ENCODE peak calls at places on chromosomes 3 and 15, in six cellular contexts. F, Z, X, R, L and H are unnamed samples.

GRCh38 chr3:12571986-12572385 is 15.1 kb downstream of the MKRN2 start:
- DNase-seq in F (no peak), Z (no peak), X (no peak), R (no peak), L (no peak), H (no peak)

GRCh38 chr3:45647148-45647619 is 42.0 kb upstream of the SACM1L start:
- DNase-seq in F (peak), Z (no peak), X (no peak), R (no peak), L (peak), H (peak)

GRCh38 chr3:123026551-123027291 is 842 bp downstream of the SEMA5B start:
- DNase-seq in F (no peak), Z (no peak), X (no peak), R (peak), L (no peak), H (no peak)

GRCh38 chr3:72245183-72245811 is 460.3 kb upstream of the PROK2 start:
- DNase-seq in F (peak), Z (no peak), X (no peak), R (no peak), L (no peak), H (no peak)

GRCh38 chr3:52356126-52356525 is 40.0 kb downstream of the DNAH1 start:
- DNase-seq in F (no peak), Z (no peak), X (no peak), R (no peak), L (no peak), H (no peak)

GRCh38 chr3:38165722-38166387 is 518 bp downstream of the OXSR1 start:
- DNase-seq in F (no peak), Z (no peak), X (no peak), R (no peak), L (peak), H (peak)

GRCh38 chr3:72968280-72968679 is 28.3 kb upstream of the PPP4R2 start:
- DNase-seq in F (no peak), Z (no peak), X (no peak), R (no peak), L (no peak), H (no peak)

GRCh38 chr3:132164469-132165092 is 129.8 kb upstream of the CPNE4 start:
- DNase-seq in F (peak), Z (no peak), X (no peak), R (no peak), L (no peak), H (no peak)

GRCh38 chr3:37770938-37771918 is 90.5 kb upstream of the CTDSPL start:
- DNase-seq in F (peak), Z (no peak), X (no peak), R (no peak), L (no peak), H (no peak)

GRCh38 chr3:32220006-32220405 is 18.5 kb upstream of the CMTM8 start:
- DNase-seq in F (no peak), Z (no peak), X (no peak), R (no peak), L (no peak), H (no peak)

GRCh38 chr3:125644036-125645025 is 49.0 kb upstream of the OSBPL11 start:
- DNase-seq in F (peak), Z (no peak), X (no peak), R (no peak), L (no peak), H (no peak)

GRCh38 chr3:122515020-122515468 is 305 bp upstream of the KPNA1 start:
- DNase-seq in F (no peak), Z (no peak), X (no peak), R (no peak), L (no peak), H (no peak)

GRCh38 chr3:139173372-139174108 is 128.8 kb upstream of the PRR23C start:
- DNase-seq in F (peak), Z (no peak), X (no peak), R (no peak), L (no peak), H (no peak)

GRCh38 chr15:77282333-77282732 is 137.6 kb downstream of the PEAK1 start:
- DNase-seq in F (peak), Z (no peak), X (no peak), R (no peak), L (no peak), H (no peak)

GRCh38 chr3:62142280-62142679 is 231.1 kb downstream of the FEZF2 start:
- DNase-seq in F (no peak), Z (no peak), X (no peak), R (no peak), L (peak), H (no peak)

GRCh38 chr3:34005886-34006285 is 207.5 kb downstream of the PDCD6IP start:
- DNase-seq in F (peak), Z (no peak), X (no peak), R (no peak), L (no peak), H (no peak)

GRCh38 chr3:161035711-161036110 is 69.4 kb downstream of the B3GALNT1 start:
- DNase-seq in F (peak), Z (no peak), X (no peak), R (no peak), L (no peak), H (no peak)

GRCh38 chr3:45055411-45056143 is 29.5 kb downstream of the CLEC3B start:
- DNase-seq in F (peak), Z (no peak), X (no peak), R (no peak), L (no peak), H (no peak)

GRCh38 chr3:197912770-197913476 is 37.1 kb upstream of the RPL35A start:
- DNase-seq in F (peak), Z (no peak), X (no peak), R (no peak), L (no peak), H (no peak)

GRCh38 chr3:100992086-100993033 is 861 bp downstream of the ABI3BP start:
- DNase-seq in F (peak), Z (no peak), X (no peak), R (no peak), L (no peak), H (peak)

GRCh38 chr3:58331593-58332152 is 1.0 kb upstream of the PXK start:
- DNase-seq in F (no peak), Z (no peak), X (no peak), R (no peak), L (no peak), H (no peak)

GRCh38 chr3:84685467-84685866 is 273.3 kb upstream of the CADM2 start:
- DNase-seq in F (no peak), Z (no peak), X (no peak), R (no peak), L (no peak), H (no peak)

GRCh38 chr3:45790611-45791010 is 5.7 kb downstream of the SLC6A20 start:
- DNase-seq in F (no peak), Z (no peak), X (no peak), R (no peak), L (no peak), H (no peak)

GRCh38 chr3:39501982-39502837 is 34.7 kb downstream of the MOBP start:
- DNase-seq in F (no peak), Z (no peak), X (no peak), R (no peak), L (no peak), H (no peak)

GRCh38 chr3:126135398-126136076 is 44.8 kb downstream of the ALDH1L1 start:
- DNase-seq in F (no peak), Z (no peak), X (peak), R (no peak), L (no peak), H (no peak)

GRCh38 chr3:127687228-127687737 is 14.5 kb downstream of the ABTB1 start:
- DNase-seq in F (no peak), Z (no peak), X (no peak), R (no peak), L (no peak), H (no peak)

GRCh38 chr3:184633185-184633584 is 71.6 kb downstream of the EPHB3 start:
- DNase-seq in F (no peak), Z (no peak), X (no peak), R (no peak), L (no peak), H (no peak)

GRCh38 chr15:20357139-20358065 is 184.2 kb downstream of the GOLGA6L6 start:
- DNase-seq in F (no peak), Z (no peak), X (peak), R (peak), L (no peak), H (peak)

GRCh38 chr3:129793356-129793755 is 100.2 kb downstream of the TMCC1 start:
- DNase-seq in F (peak), Z (no peak), X (no peak), R (no peak), L (peak), H (no peak)